ENCODE peak calls at places on chromosomes 4 and X, in four cellular contexts. B is T-helper 9 cell; P is activated CD4-positive, alpha-beta T cell treated with anti-CD3 and anti-CD28 coated beads for 48 hours; R is NCI-H1694 treated with DMSO at 0.1 percent for 48 hours. M is an unnamed sample.

GRCh38 chrX:18981124-18981807 is 2.6 kb downstream of the PHKA2 start:
- DNase-seq in P (no peak), B (no peak), R (no peak), M (no peak)

GRCh38 chr4:77921701-77922100 is 59.1 kb downstream of the MRPL1 start:
- DNase-seq in P (no peak), R (no peak), B (no peak), M (no peak)

GRCh38 chr4:31045724-31046318 is 325.7 kb downstream of the PCDH7 start:
- DNase-seq in P (no peak), B (no peak), R (peak), M (no peak)

GRCh38 chrX:14080031-14080430 is 50.3 kb upstream of the GEMIN8 start:
- DNase-seq in P (no peak), R (no peak), B (no peak), M (no peak)

GRCh38 chr4:108861339-108861738 is 98.5 kb upstream of the ETNPPL start:
- DNase-seq in B (no peak), P (no peak), R (no peak), M (no peak)

GRCh38 chr4:72326692-72327632 is 242.1 kb downstream of the ADAMTS3 start:
- DNase-seq in R (peak), B (no peak), P (no peak), M (no peak)

GRCh38 chr4:83128235-83128929 is 13.9 kb upstream of the PLAC8 start:
- DNase-seq in P (no peak), R (no peak), B (no peak), M (no peak)

GRCh38 chr4:9602389-9602914 is 158.2 kb downstream of the DEFB131A start:
- DNase-seq in R (no peak), B (no peak), P (no peak), M (no peak)

GRCh38 chr4:96354036-96354712 is 514.3 kb downstream of the PDHA2 start:
- DNase-seq in P (no peak), B (no peak), R (no peak), M (no peak)

GRCh38 chr4:116500225-116500624 is 585.2 kb downstream of the TRAM1L1 start:
- DNase-seq in R (no peak), B (no peak), P (no peak), M (no peak)

GRCh38 chrX:110214684-110215083 is 103.2 kb downstream of the AMMECR1 start:
- DNase-seq in B (no peak), R (no peak), P (no peak), M (no peak)

GRCh38 chrX:130529531-130529930 is 127.7 kb downstream of the RBMX2 start:
- DNase-seq in R (no peak), B (no peak), P (no peak), M (no peak)

GRCh38 chrX:39922497-39922896 is 175.3 kb downstream of the BCOR start:
- DNase-seq in R (no peak), B (no peak), P (no peak), M (no peak)

GRCh38 chr4:69977582-69977981 is 12.1 kb upstream of the CSN2 start:
- DNase-seq in B (no peak), R (no peak), P (no peak), M (no peak)

GRCh38 chrX:115625577-115626301 is 64.8 kb downstream of the PLS3 start:
- DNase-seq in R (no peak), B (no peak), P (no peak), M (no peak)

GRCh38 chrX:123753656-123754350 is 21.0 kb upstream of the THOC2 start:
- DNase-seq in P (no peak), R (no peak), B (no peak), M (no peak)

GRCh38 chrX:18696653-18697052 is 10.8 kb upstream of the PPEF1 start:
- DNase-seq in P (no peak), R (no peak), B (no peak), M (no peak)

GRCh38 chrX:54484666-54485065 is 11.4 kb downstream of the FGD1 start:
- DNase-seq in P (no peak), R (no peak), B (no peak), M (no peak)

GRCh38 chrX:44874481-44875184 is 1.6 kb downstream of the KDM6A start:
- DNase-seq in B (peak), P (peak), R (no peak), M (no peak)

GRCh38 chr4:7389101-7389701 is 45.5 kb downstream of the PSAPL1 start:
- DNase-seq in P (no peak), B (no peak), R (no peak), M (peak)

GRCh38 chrX:103927633-103928032 is 34.8 kb upstream of the TMSB15B start:
- DNase-seq in R (no peak), P (no peak), B (no peak), M (no peak)

GRCh38 chr4:165204462-165204830 is 2.9 kb upstream of the KLHL2 start:
- DNase-seq in B (no peak), P (peak), R (no peak), M (no peak)

GRCh38 chrX:39477438-39478120 is 620.2 kb downstream of the BCOR start:
- DNase-seq in R (no peak), B (no peak), P (peak), M (no peak)

GRCh38 chr4:182745268-182745667 is 171.9 kb downstream of the DCTD start:
- DNase-seq in P (no peak), R (no peak), B (no peak), M (peak)

GRCh38 chr4:185318679-185319078 is 77.0 kb downstream of the LRP2BP start:
- DNase-seq in P (no peak), B (no peak), R (no peak), M (no peak)

GRCh38 chrX:16869393-16870094 is 618 bp downstream of the RBBP7 start:
- DNase-seq in B (peak), P (peak), R (no peak), M (peak)

GRCh38 chrX:1883772-1884171 is 268.9 kb downstream of the ASMT start:
- DNase-seq in P (peak), R (no peak), B (no peak), M (no peak)

GRCh38 chr4:152776352-152776751 is 3.2 kb downstream of the TIGD4 start:
- DNase-seq in R (no peak), P (no peak), B (no peak), M (no peak)

GRCh38 chr4:67871867-67872266 is 11.9 kb downstream of the TMPRSS11D start:
- DNase-seq in R (peak), B (no peak), P (no peak), M (no peak)